ENCODE peak calls at places on chromosomes 5 and 9, in nine cellular contexts. Y is astrocyte; V is heart left ventricle; R is effector memory CD4-positive, alpha-beta T cell; X is hepatocyte; C is psoas muscle; Q is GM23338; G is SK-N-SH; K is endothelial cell of umbilical vein. H is an unnamed sample. For H3K36me3, the result is how much of the 10 kb centered on the place peaks cover.

GRCh38 chr5:90802695-90803317 is 244.2 kb downstream of the ADGRV1 start:
- DNase-seq in R (no peak), V (no peak), K (peak), C (no peak), Y (peak), G (peak), X (peak), Q (peak), H (no peak)

GRCh38 chr5:179239256-179240135 is 105.8 kb downstream of the ADAMTS2 start:
- DNase-seq in Q (no peak), R (no peak), X (no peak), K (no peak), G (no peak), V (no peak), C (no peak), Y (no peak), H (peak)

GRCh38 chr9:134655101-134655500 is 13.5 kb downstream of the COL5A1 start:
- DNase-seq in Q (no peak), Y (no peak), K (no peak), V (no peak), X (no peak), R (no peak), G (no peak), C (peak), H (no peak)

GRCh38 chr5:91632871-91633270 is 249.8 kb upstream of the ARRDC3 start:
- DNase-seq in K (no peak), Q (no peak), V (no peak), G (no peak), X (no peak), C (no peak), Y (no peak), R (no peak), H (no peak)

GRCh38 chr5:143056331-143056689 is 286.1 kb downstream of the ARHGAP26 start:
- DNase-seq in G (no peak), K (no peak), Y (peak), C (no peak), R (no peak), X (no peak), V (no peak), Q (no peak), H (no peak)

GRCh38 chr5:98397081-98397480 is 376.4 kb upstream of the RGMB start:
- DNase-seq in X (no peak), C (no peak), Y (peak), V (no peak), G (no peak), K (peak), R (no peak), Q (no peak), H (no peak)

GRCh38 chr9:89078860-89079259 is 87.6 kb downstream of the S1PR3 start:
- DNase-seq in C (no peak), Y (peak), R (no peak), Q (no peak), V (no peak), G (no peak), X (no peak), K (peak), H (no peak)

GRCh38 chr5:67510204-67510603 is 313.6 kb upstream of the CD180 start:
- DNase-seq in G (no peak), Y (no peak), Q (no peak), K (no peak), R (no peak), X (no peak), V (no peak), C (no peak), H (no peak)

GRCh38 chr5:155332618-155333017 is 319.1 kb downstream of the KIF4B start:
- DNase-seq in G (no peak), V (no peak), K (no peak), C (no peak), R (no peak), X (no peak), Y (no peak), Q (no peak), H (no peak)
- H3K4me3 ChIP-seq in G (no peak), V (no peak), K (no peak), C (no peak), R (no peak), X (no peak), Y (no peak), Q (no peak), H (no peak)

GRCh38 chr9:71643330-71643729 is 125.0 kb downstream of the CEMIP2 start:
- DNase-seq in V (no peak), R (no peak), G (no peak), Q (no peak), K (no peak), X (no peak), Y (no peak), C (no peak), H (no peak)

GRCh38 chr9:71646131-71646530 is 122.2 kb downstream of the CEMIP2 start:
- DNase-seq in Y (no peak), Q (no peak), V (no peak), X (no peak), G (no peak), C (no peak), K (no peak), R (no peak), H (no peak)

GRCh38 chr9:71644819-71645362 is 123.4 kb downstream of the CEMIP2 start:
- DNase-seq in C (no peak), K (no peak), R (no peak), Y (no peak), G (no peak), X (no peak), Q (no peak), V (no peak), H (no peak)

GRCh38 chr9:71648453-71648852 is 119.9 kb downstream of the CEMIP2 start:
- DNase-seq in X (no peak), Q (no peak), C (no peak), K (no peak), V (no peak), R (no peak), Y (no peak), G (no peak), H (no peak)

GRCh38 chr9:71647094-71647591 is 121.2 kb downstream of the CEMIP2 start:
- DNase-seq in C (peak), G (no peak), V (peak), X (peak), R (no peak), Y (peak), K (peak), Q (peak), H (peak)
- H3K27ac ChIP-seq in C (no peak), G (no peak), V (peak), X (no peak), R (no peak), Y (no peak), K (peak), Q (no peak), H (no peak)

DNA sequence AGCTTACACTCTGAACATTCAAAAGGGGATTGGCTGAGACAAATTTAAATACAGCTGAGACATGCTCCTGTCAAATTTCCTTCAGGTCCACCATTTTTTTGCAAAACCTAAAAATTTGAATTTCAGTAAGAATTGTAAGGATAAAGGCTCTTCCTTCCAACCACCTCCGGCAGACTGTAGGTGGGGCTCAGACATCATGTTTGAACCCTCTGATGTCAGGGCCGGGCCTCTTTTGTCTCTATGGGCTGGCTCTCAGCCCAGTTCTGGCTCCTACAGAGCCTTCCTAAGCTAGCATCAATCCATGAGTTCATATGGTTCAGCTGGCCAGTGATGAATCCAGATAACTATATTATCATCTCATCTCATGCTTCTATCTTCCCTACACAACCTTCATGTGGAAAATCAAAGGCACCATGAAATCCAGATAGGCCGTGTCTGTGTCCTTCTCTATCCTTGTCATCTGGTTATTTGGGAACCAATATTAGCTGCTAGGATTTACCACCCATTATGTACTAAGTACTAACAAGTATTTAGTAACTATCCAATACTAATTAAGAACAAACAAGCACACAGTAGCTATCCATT is 44.2 kb downstream of the NIPSNAP3B start:
- DNase-seq in G (peak), X (peak), V (peak), Y (peak), R (no peak), K (peak), C (peak), Q (peak), H (no peak)
- H3K36me3 ChIP-seq in G (under half), X (under half), V (under half), Y (under half), R (under half), K (under half), C (under half), Q (under half), H (half or more)

GRCh38 chr5:132488590-132488989 is 2.0 kb downstream of the IRF1 start:
- DNase-seq in R (no peak), C (no peak), Y (no peak), G (no peak), Q (no peak), X (peak), V (no peak), K (no peak), H (no peak)
- H3K4me3 ChIP-seq in R (peak), C (peak), Y (peak), G (peak), Q (no peak), X (no peak), V (peak), K (no peak), H (no peak)

GRCh38 chr5:75639912-75640311 is 28.7 kb downstream of the ANKDD1B start:
- DNase-seq in G (no peak), Q (no peak), C (no peak), Y (no peak), X (no peak), V (no peak), K (no peak), R (no peak), H (no peak)
- H3K27ac ChIP-seq in G (peak), Q (no peak), C (no peak), Y (peak), X (no peak), V (no peak), K (peak), R (no peak), H (no peak)

GRCh38 chr5:132591140-132591539 is 34.4 kb downstream of the RAD50 start:
- DNase-seq in V (no peak), G (peak), R (no peak), Y (no peak), K (peak), Q (no peak), X (no peak), C (no peak), H (no peak)

GRCh38 chr5:132589467-132589866 is 32.7 kb downstream of the RAD50 start:
- DNase-seq in V (no peak), G (no peak), X (no peak), K (no peak), R (no peak), Q (no peak), Y (no peak), C (no peak), H (no peak)

GRCh38 chr5:132595624-132596023 is 38.8 kb downstream of the RAD50 start:
- DNase-seq in Y (no peak), G (no peak), Q (no peak), K (no peak), X (no peak), R (no peak), V (no peak), C (no peak), H (no peak)

GRCh38 chr5:132594170-132594569 is 37.4 kb downstream of the RAD50 start:
- DNase-seq in V (no peak), Q (no peak), C (no peak), K (no peak), R (no peak), Y (no peak), G (no peak), X (no peak), H (no peak)

GRCh38 chr5:132592521-132592920 is 35.7 kb downstream of the RAD50 start:
- DNase-seq in Y (peak), C (no peak), X (no peak), Q (peak), R (no peak), K (no peak), V (no peak), G (no peak), H (no peak)
- H3K36me3 ChIP-seq in Y (under half), C (under half), X (under half), Q (under half), R (under half), K (under half), V (under half), G (half or more), H (half or more)

H was measured in right atrium auricular region.